ENCODE peak calls at places on chromosomes 6 and 20, in six cellular contexts. One of them, this sample, is unnamed.

GRCh38 chr6:30483677-30484279 is 5.5 kb upstream of the HLA-E start:
- DNase-seq in stimulated activated CD4-positive, alpha-beta T cell treated with anti-CD3 and anti-CD28 coated beads, Interleukin-4, amount 100 ng/mL, for 1 hour: no peak
- DNase-seq in HT-29: peak
- DNase-seq in globus pallidus: peak
- DNase-seq in activated gamma-delta T cell treated with Interleukin-2 at 50 U/mL for 16 hours: peak
- DNase-seq in activated naive CD4-positive, alpha-beta T cell treated with anti-CD3 and anti-CD28 coated beads, Interleukin-2, amount 10 ng/mL, durations not matched to agents 7 days and 5 days: no peak
- DNase-seq in this sample: peak

GRCh38 chr6:24501914-24502313 is 7.1 kb downstream of the ALDH5A1 start:
- DNase-seq in stimulated activated CD4-positive, alpha-beta T cell treated with anti-CD3 and anti-CD28 coated beads, Interleukin-4, amount 100 ng/mL, for 1 hour: no peak
- DNase-seq in activated naive CD4-positive, alpha-beta T cell treated with anti-CD3 and anti-CD28 coated beads, Interleukin-2, amount 10 ng/mL, durations not matched to agents 7 days and 5 days: no peak
- DNase-seq in HT-29: peak
- DNase-seq in globus pallidus: no peak
- DNase-seq in activated gamma-delta T cell treated with Interleukin-2 at 50 U/mL for 16 hours: no peak
- DNase-seq in this sample: no peak

GRCh38 chr6:22699046-22699639 is 129.8 kb downstream of the HDGFL1 start:
- DNase-seq in activated naive CD4-positive, alpha-beta T cell treated with anti-CD3 and anti-CD28 coated beads, Interleukin-2, amount 10 ng/mL, durations not matched to agents 7 days and 5 days: no peak
- DNase-seq in activated gamma-delta T cell treated with Interleukin-2 at 50 U/mL for 16 hours: no peak
- DNase-seq in HT-29: no peak
- DNase-seq in globus pallidus: no peak
- DNase-seq in stimulated activated CD4-positive, alpha-beta T cell treated with anti-CD3 and anti-CD28 coated beads, Interleukin-4, amount 100 ng/mL, for 1 hour: no peak
- DNase-seq in this sample: no peak

GRCh38 chr6:170584954-170585498 is 589 bp upstream of the PDCD2 start:
- DNase-seq in activated gamma-delta T cell treated with Interleukin-2 at 50 U/mL for 16 hours: no peak
- DNase-seq in activated naive CD4-positive, alpha-beta T cell treated with anti-CD3 and anti-CD28 coated beads, Interleukin-2, amount 10 ng/mL, durations not matched to agents 7 days and 5 days: no peak
- DNase-seq in HT-29: peak
- DNase-seq in globus pallidus: peak
- DNase-seq in stimulated activated CD4-positive, alpha-beta T cell treated with anti-CD3 and anti-CD28 coated beads, Interleukin-4, amount 100 ng/mL, for 1 hour: no peak
- DNase-seq in this sample: no peak

GRCh38 chr6:115891111-115891669 is 169.5 kb downstream of the FRK start:
- DNase-seq in activated gamma-delta T cell treated with Interleukin-2 at 50 U/mL for 16 hours: no peak
- DNase-seq in activated naive CD4-positive, alpha-beta T cell treated with anti-CD3 and anti-CD28 coated beads, Interleukin-2, amount 10 ng/mL, durations not matched to agents 7 days and 5 days: no peak
- DNase-seq in globus pallidus: no peak
- DNase-seq in HT-29: no peak
- DNase-seq in stimulated activated CD4-positive, alpha-beta T cell treated with anti-CD3 and anti-CD28 coated beads, Interleukin-4, amount 100 ng/mL, for 1 hour: no peak
- DNase-seq in this sample: no peak

GRCh38 chr6:8085053-8085511 is 17.3 kb downstream of the EEF1E1 start:
- DNase-seq in activated gamma-delta T cell treated with Interleukin-2 at 50 U/mL for 16 hours: no peak
- DNase-seq in activated naive CD4-positive, alpha-beta T cell treated with anti-CD3 and anti-CD28 coated beads, Interleukin-2, amount 10 ng/mL, durations not matched to agents 7 days and 5 days: no peak
- DNase-seq in globus pallidus: no peak
- DNase-seq in stimulated activated CD4-positive, alpha-beta T cell treated with anti-CD3 and anti-CD28 coated beads, Interleukin-4, amount 100 ng/mL, for 1 hour: no peak
- DNase-seq in HT-29: peak
- DNase-seq in this sample: no peak

GRCh38 chr6:145699462-145699861 is 35.9 kb downstream of the EPM2A start:
- DNase-seq in stimulated activated CD4-positive, alpha-beta T cell treated with anti-CD3 and anti-CD28 coated beads, Interleukin-4, amount 100 ng/mL, for 1 hour: no peak
- DNase-seq in globus pallidus: no peak
- DNase-seq in HT-29: no peak
- DNase-seq in activated gamma-delta T cell treated with Interleukin-2 at 50 U/mL for 16 hours: no peak
- DNase-seq in activated naive CD4-positive, alpha-beta T cell treated with anti-CD3 and anti-CD28 coated beads, Interleukin-2, amount 10 ng/mL, durations not matched to agents 7 days and 5 days: no peak
- DNase-seq in this sample: no peak

GRCh38 chr20:49938173-49939163 is 2.3 kb downstream of the RNF114 start:
- DNase-seq in HT-29: no peak
- DNase-seq in globus pallidus: no peak
- DNase-seq in activated gamma-delta T cell treated with Interleukin-2 at 50 U/mL for 16 hours: no peak
- DNase-seq in activated naive CD4-positive, alpha-beta T cell treated with anti-CD3 and anti-CD28 coated beads, Interleukin-2, amount 10 ng/mL, durations not matched to agents 7 days and 5 days: no peak
- DNase-seq in stimulated activated CD4-positive, alpha-beta T cell treated with anti-CD3 and anti-CD28 coated beads, Interleukin-4, amount 100 ng/mL, for 1 hour: no peak
- DNase-seq in this sample: no peak

GRCh38 chr20:757509-757908 is 10.8 kb downstream of the SLC52A3 start:
- DNase-seq in activated gamma-delta T cell treated with Interleukin-2 at 50 U/mL for 16 hours: no peak
- DNase-seq in globus pallidus: no peak
- DNase-seq in stimulated activated CD4-positive, alpha-beta T cell treated with anti-CD3 and anti-CD28 coated beads, Interleukin-4, amount 100 ng/mL, for 1 hour: no peak
- DNase-seq in HT-29: no peak
- DNase-seq in activated naive CD4-positive, alpha-beta T cell treated with anti-CD3 and anti-CD28 coated beads, Interleukin-2, amount 10 ng/mL, durations not matched to agents 7 days and 5 days: no peak
- DNase-seq in this sample: no peak

GRCh38 chr6:99467509-99468106 is 42.5 kb upstream of the PNISR start:
- DNase-seq in stimulated activated CD4-positive, alpha-beta T cell treated with anti-CD3 and anti-CD28 coated beads, Interleukin-4, amount 100 ng/mL, for 1 hour: no peak
- DNase-seq in HT-29: peak
- DNase-seq in activated gamma-delta T cell treated with Interleukin-2 at 50 U/mL for 16 hours: no peak
- DNase-seq in globus pallidus: peak
- DNase-seq in activated naive CD4-positive, alpha-beta T cell treated with anti-CD3 and anti-CD28 coated beads, Interleukin-2, amount 10 ng/mL, durations not matched to agents 7 days and 5 days: no peak
- DNase-seq in this sample: no peak

GRCh38 chr6:150717419-150717818 is 117.7 kb downstream of the PLEKHG1 start:
- DNase-seq in activated naive CD4-positive, alpha-beta T cell treated with anti-CD3 and anti-CD28 coated beads, Interleukin-2, amount 10 ng/mL, durations not matched to agents 7 days and 5 days: no peak
- DNase-seq in globus pallidus: no peak
- DNase-seq in activated gamma-delta T cell treated with Interleukin-2 at 50 U/mL for 16 hours: no peak
- DNase-seq in HT-29: peak
- DNase-seq in stimulated activated CD4-positive, alpha-beta T cell treated with anti-CD3 and anti-CD28 coated beads, Interleukin-4, amount 100 ng/mL, for 1 hour: no peak
- DNase-seq in this sample: no peak

GRCh38 chr6:11604836-11605506 is 67.4 kb downstream of the TMEM170B start:
- DNase-seq in HT-29: no peak
- DNase-seq in activated naive CD4-positive, alpha-beta T cell treated with anti-CD3 and anti-CD28 coated beads, Interleukin-2, amount 10 ng/mL, durations not matched to agents 7 days and 5 days: no peak
- DNase-seq in stimulated activated CD4-positive, alpha-beta T cell treated with anti-CD3 and anti-CD28 coated beads, Interleukin-4, amount 100 ng/mL, for 1 hour: no peak
- DNase-seq in globus pallidus: no peak
- DNase-seq in activated gamma-delta T cell treated with Interleukin-2 at 50 U/mL for 16 hours: no peak
- DNase-seq in this sample: no peak

GRCh38 chr20:46581386-46581785 is 30.9 kb upstream of the OCSTAMP start:
- DNase-seq in activated gamma-delta T cell treated with Interleukin-2 at 50 U/mL for 16 hours: no peak
- DNase-seq in globus pallidus: no peak
- DNase-seq in HT-29: peak
- DNase-seq in stimulated activated CD4-positive, alpha-beta T cell treated with anti-CD3 and anti-CD28 coated beads, Interleukin-4, amount 100 ng/mL, for 1 hour: no peak
- DNase-seq in activated naive CD4-positive, alpha-beta T cell treated with anti-CD3 and anti-CD28 coated beads, Interleukin-2, amount 10 ng/mL, durations not matched to agents 7 days and 5 days: no peak
- DNase-seq in this sample: no peak

GRCh38 chr6:28634758-28635546 is 109.3 kb downstream of the GPX5 start:
- DNase-seq in activated naive CD4-positive, alpha-beta T cell treated with anti-CD3 and anti-CD28 coated beads, Interleukin-2, amount 10 ng/mL, durations not matched to agents 7 days and 5 days: no peak
- DNase-seq in activated gamma-delta T cell treated with Interleukin-2 at 50 U/mL for 16 hours: no peak
- DNase-seq in HT-29: no peak
- DNase-seq in stimulated activated CD4-positive, alpha-beta T cell treated with anti-CD3 and anti-CD28 coated beads, Interleukin-4, amount 100 ng/mL, for 1 hour: no peak
- DNase-seq in globus pallidus: no peak
- DNase-seq in this sample: peak

GRCh38 chr6:3782876-3783832 is 31.6 kb upstream of the PXDC1 start:
- DNase-seq in activated naive CD4-positive, alpha-beta T cell treated with anti-CD3 and anti-CD28 coated beads, Interleukin-2, amount 10 ng/mL, durations not matched to agents 7 days and 5 days: no peak
- DNase-seq in activated gamma-delta T cell treated with Interleukin-2 at 50 U/mL for 16 hours: no peak
- DNase-seq in HT-29: no peak
- DNase-seq in stimulated activated CD4-positive, alpha-beta T cell treated with anti-CD3 and anti-CD28 coated beads, Interleukin-4, amount 100 ng/mL, for 1 hour: no peak
- DNase-seq in globus pallidus: no peak
- DNase-seq in this sample: no peak

GRCh38 chr6:83252717-83253116 is 59.6 kb downstream of the RWDD2A start:
- DNase-seq in activated naive CD4-positive, alpha-beta T cell treated with anti-CD3 and anti-CD28 coated beads, Interleukin-2, amount 10 ng/mL, durations not matched to agents 7 days and 5 days: no peak
- DNase-seq in stimulated activated CD4-positive, alpha-beta T cell treated with anti-CD3 and anti-CD28 coated beads, Interleukin-4, amount 100 ng/mL, for 1 hour: no peak
- DNase-seq in HT-29: no peak
- DNase-seq in activated gamma-delta T cell treated with Interleukin-2 at 50 U/mL for 16 hours: no peak
- DNase-seq in globus pallidus: no peak
- DNase-seq in this sample: no peak

GRCh38 chr20:4898282-4898681 is 103.0 kb downstream of the SLC23A2 start:
- DNase-seq in stimulated activated CD4-positive, alpha-beta T cell treated with anti-CD3 and anti-CD28 coated beads, Interleukin-4, amount 100 ng/mL, for 1 hour: no peak
- DNase-seq in activated gamma-delta T cell treated with Interleukin-2 at 50 U/mL for 16 hours: no peak
- DNase-seq in HT-29: peak
- DNase-seq in activated naive CD4-positive, alpha-beta T cell treated with anti-CD3 and anti-CD28 coated beads, Interleukin-2, amount 10 ng/mL, durations not matched to agents 7 days and 5 days: no peak
- DNase-seq in globus pallidus: no peak
- DNase-seq in this sample: no peak

GRCh38 chr6:36724514-36725385 is 27.1 kb downstream of the RAB44 start:
- DNase-seq in globus pallidus: no peak
- DNase-seq in HT-29: peak
- DNase-seq in activated naive CD4-positive, alpha-beta T cell treated with anti-CD3 and anti-CD28 coated beads, Interleukin-2, amount 10 ng/mL, durations not matched to agents 7 days and 5 days: peak
- DNase-seq in activated gamma-delta T cell treated with Interleukin-2 at 50 U/mL for 16 hours: peak
- DNase-seq in stimulated activated CD4-positive, alpha-beta T cell treated with anti-CD3 and anti-CD28 coated beads, Interleukin-4, amount 100 ng/mL, for 1 hour: peak
- DNase-seq in this sample: peak

GRCh38 chr6:124881898-124882579 is 80.2 kb upstream of the RNF217 start:
- DNase-seq in globus pallidus: no peak
- DNase-seq in stimulated activated CD4-positive, alpha-beta T cell treated with anti-CD3 and anti-CD28 coated beads, Interleukin-4, amount 100 ng/mL, for 1 hour: no peak
- DNase-seq in HT-29: no peak
- DNase-seq in activated gamma-delta T cell treated with Interleukin-2 at 50 U/mL for 16 hours: no peak
- DNase-seq in activated naive CD4-positive, alpha-beta T cell treated with anti-CD3 and anti-CD28 coated beads, Interleukin-2, amount 10 ng/mL, durations not matched to agents 7 days and 5 days: no peak
- DNase-seq in this sample: no peak

GRCh38 chr6:14031516-14031915 is 86.1 kb upstream of the CD83 start:
- DNase-seq in stimulated activated CD4-positive, alpha-beta T cell treated with anti-CD3 and anti-CD28 coated beads, Interleukin-4, amount 100 ng/mL, for 1 hour: no peak
- DNase-seq in activated naive CD4-positive, alpha-beta T cell treated with anti-CD3 and anti-CD28 coated beads, Interleukin-2, amount 10 ng/mL, durations not matched to agents 7 days and 5 days: no peak
- DNase-seq in HT-29: no peak
- DNase-seq in activated gamma-delta T cell treated with Interleukin-2 at 50 U/mL for 16 hours: no peak
- DNase-seq in globus pallidus: no peak
- DNase-seq in this sample: no peak

GRCh38 chr6:77457720-77458349 is 5.5 kb downstream of the HTR1B start:
- DNase-seq in HT-29: peak
- DNase-seq in stimulated activated CD4-positive, alpha-beta T cell treated with anti-CD3 and anti-CD28 coated beads, Interleukin-4, amount 100 ng/mL, for 1 hour: peak
- DNase-seq in globus pallidus: peak
- DNase-seq in activated gamma-delta T cell treated with Interleukin-2 at 50 U/mL for 16 hours: no peak
- DNase-seq in activated naive CD4-positive, alpha-beta T cell treated with anti-CD3 and anti-CD28 coated beads, Interleukin-2, amount 10 ng/mL, durations not matched to agents 7 days and 5 days: peak
- DNase-seq in this sample: peak

GRCh38 chr20:37407117-37407566 is 61.2 kb downstream of the SRC start:
- DNase-seq in globus pallidus: no peak
- DNase-seq in stimulated activated CD4-positive, alpha-beta T cell treated with anti-CD3 and anti-CD28 coated beads, Interleukin-4, amount 100 ng/mL, for 1 hour: no peak
- DNase-seq in HT-29: no peak
- DNase-seq in activated naive CD4-positive, alpha-beta T cell treated with anti-CD3 and anti-CD28 coated beads, Interleukin-2, amount 10 ng/mL, durations not matched to agents 7 days and 5 days: no peak
- DNase-seq in activated gamma-delta T cell treated with Interleukin-2 at 50 U/mL for 16 hours: no peak
- DNase-seq in this sample: no peak

GRCh38 chr6:55046869-55047422 is 127.4 kb upstream of the HCRTR2 start:
- DNase-seq in globus pallidus: no peak
- DNase-seq in stimulated activated CD4-positive, alpha-beta T cell treated with anti-CD3 and anti-CD28 coated beads, Interleukin-4, amount 100 ng/mL, for 1 hour: no peak
- DNase-seq in HT-29: no peak
- DNase-seq in activated naive CD4-positive, alpha-beta T cell treated with anti-CD3 and anti-CD28 coated beads, Interleukin-2, amount 10 ng/mL, durations not matched to agents 7 days and 5 days: no peak
- DNase-seq in activated gamma-delta T cell treated with Interleukin-2 at 50 U/mL for 16 hours: no peak
- DNase-seq in this sample: no peak

GRCh38 chr20:17644451-17644850 is 37.6 kb downstream of the RRBP1 start:
- DNase-seq in activated gamma-delta T cell treated with Interleukin-2 at 50 U/mL for 16 hours: no peak
- DNase-seq in stimulated activated CD4-positive, alpha-beta T cell treated with anti-CD3 and anti-CD28 coated beads, Interleukin-4, amount 100 ng/mL, for 1 hour: no peak
- DNase-seq in globus pallidus: no peak
- DNase-seq in activated naive CD4-positive, alpha-beta T cell treated with anti-CD3 and anti-CD28 coated beads, Interleukin-2, amount 10 ng/mL, durations not matched to agents 7 days and 5 days: no peak
- DNase-seq in HT-29: no peak
- DNase-seq in this sample: no peak

This sample was measured in activated CD4-positive, alpha-beta T cell treated with anti-CD3 and anti-CD28 coated beads, Interleukin-2, amount 10 ng/mL, durations not matched to agents 24 days and 14 days.